ENCODE peak calls at places on chromosomes 7 and 10, in four cellular contexts. One of them, this sample, is unnamed.

GRCh38 chr10:71548494-71548846 is 151.8 kb downstream of the CDH23 start:
- DNase-seq in OCI-LY7: no peak
- DNase-seq in cardiac muscle cell: no peak
- DNase-seq in hepatocyte: peak; percentile 46
- DNase-seq in this sample: no peak

GRCh38 chr10:28600056-28600455 is 67.1 kb downstream of the WAC start:
- DNase-seq in cardiac muscle cell: no peak
- DNase-seq in OCI-LY7: no peak
- DNase-seq in hepatocyte: no peak
- DNase-seq in this sample: no peak

GRCh38 chr7:21261627-21262564 is 166.0 kb upstream of the SP4 start:
- DNase-seq in hepatocyte: peak; percentile 55
- DNase-seq in OCI-LY7: peak; percentile 44
- DNase-seq in cardiac muscle cell: peak; percentile 65
- DNase-seq in this sample: peak; percentile 52

GRCh38 chr10:111203615-111204014 is 126.8 kb downstream of the ADRA2A start:
- DNase-seq in hepatocyte: no peak
- DNase-seq in cardiac muscle cell: no peak
- DNase-seq in OCI-LY7: no peak
- DNase-seq in this sample: no peak

GRCh38 chr10:75889051-75889450 is 457.6 kb downstream of the LRMDA start:
- DNase-seq in cardiac muscle cell: no peak
- DNase-seq in hepatocyte: no peak
- DNase-seq in OCI-LY7: no peak
- DNase-seq in this sample: no peak

GRCh38 chr10:101467286-101467770 is 113.4 kb downstream of the BTRC start:
- DNase-seq in cardiac muscle cell: peak; percentile 79
- DNase-seq in hepatocyte: peak; percentile 79
- DNase-seq in OCI-LY7: peak; percentile 74
- DNase-seq in this sample: peak; percentile 18

GRCh38 chr10:71239946-71240795 is 27.8 kb downstream of the UNC5B start:
- DNase-seq in hepatocyte: no peak
- DNase-seq in cardiac muscle cell: no peak
- DNase-seq in OCI-LY7: peak; percentile 6
- DNase-seq in this sample: no peak

GRCh38 chr10:63383141-63383540 is 82.6 kb downstream of the JMJD1C start:
- DNase-seq in cardiac muscle cell: no peak
- DNase-seq in hepatocyte: no peak
- DNase-seq in OCI-LY7: no peak
- DNase-seq in this sample: no peak

GRCh38 chr7:21304836-21305235 is 123.0 kb upstream of the SP4 start:
- DNase-seq in cardiac muscle cell: peak; percentile 12
- DNase-seq in OCI-LY7: no peak
- DNase-seq in hepatocyte: no peak
- DNase-seq in this sample: no peak

GRCh38 chr10:96683065-96683464 is 37.2 kb downstream of the PIK3AP1 start:
- DNase-seq in cardiac muscle cell: no peak
- DNase-seq in hepatocyte: no peak
- DNase-seq in OCI-LY7: no peak
- DNase-seq in this sample: no peak

GRCh38 chr7:105673367-105674188 is 92.3 kb upstream of the EFCAB10 start:
- DNase-seq in hepatocyte: no peak
- DNase-seq in cardiac muscle cell: no peak
- DNase-seq in OCI-LY7: no peak
- DNase-seq in this sample: no peak

GRCh38 chr7:108330237-108330636 is 126.0 kb downstream of the NRCAM start:
- DNase-seq in OCI-LY7: no peak
- DNase-seq in cardiac muscle cell: no peak
- DNase-seq in hepatocyte: no peak
- DNase-seq in this sample: no peak

GRCh38 chr7:96337519-96337918 is 15.6 kb upstream of the SLC25A13 start:
- DNase-seq in cardiac muscle cell: no peak
- DNase-seq in OCI-LY7: no peak
- DNase-seq in hepatocyte: no peak
- DNase-seq in this sample: no peak

GRCh38 chr7:127885843-127886242 is 145.4 kb downstream of the LRRC4 start:
- DNase-seq in cardiac muscle cell: no peak
- DNase-seq in hepatocyte: peak; percentile 35
- DNase-seq in OCI-LY7: no peak
- DNase-seq in this sample: no peak

GRCh38 chr7:29189743-29190201 is 4.8 kb upstream of the CHN2 start:
- DNase-seq in cardiac muscle cell: peak; percentile 67
- DNase-seq in OCI-LY7: peak; percentile 22
- DNase-seq in hepatocyte: peak; percentile 83
- DNase-seq in this sample: peak; percentile 94

GRCh38 chr7:50284296-50284695 is 20.2 kb upstream of the IKZF1 start:
- DNase-seq in OCI-LY7: no peak
- DNase-seq in hepatocyte: no peak
- DNase-seq in cardiac muscle cell: no peak
- DNase-seq in this sample: no peak

GRCh38 chr7:1914743-1915142 is 244.7 kb downstream of the ELFN1 start:
- DNase-seq in cardiac muscle cell: no peak
- DNase-seq in OCI-LY7: no peak
- DNase-seq in hepatocyte: no peak
- DNase-seq in this sample: no peak

GRCh38 chr7:140719711-140720110 is 23.2 kb downstream of the NDUFB2 start:
- DNase-seq in OCI-LY7: no peak
- DNase-seq in hepatocyte: no peak
- DNase-seq in cardiac muscle cell: no peak
- DNase-seq in this sample: no peak

GRCh38 chr10:102815790-102816549 is 21.2 kb downstream of the CYP17A1 start:
- DNase-seq in cardiac muscle cell: no peak
- DNase-seq in OCI-LY7: peak; percentile 54
- DNase-seq in hepatocyte: no peak
- DNase-seq in this sample: no peak

GRCh38 chr7:30285531-30286284 is 1.3 kb downstream of the ZNRF2 start:
- DNase-seq in OCI-LY7: peak; percentile 79
- DNase-seq in cardiac muscle cell: peak; percentile 35
- DNase-seq in hepatocyte: peak; percentile 34
- DNase-seq in this sample: no peak

GRCh38 chr10:28137907-28138880 is 139.3 kb upstream of the ODAD2 start:
- DNase-seq in cardiac muscle cell: no peak
- DNase-seq in hepatocyte: no peak
- DNase-seq in OCI-LY7: no peak
- DNase-seq in this sample: no peak

GRCh38 chr7:30888783-30889182 is 22.9 kb upstream of the AQP1 start:
- DNase-seq in OCI-LY7: no peak
- DNase-seq in cardiac muscle cell: peak; percentile 39
- DNase-seq in hepatocyte: peak; percentile 55
- DNase-seq in this sample: no peak

GRCh38 chr10:132022241-132022640 is 40.5 kb upstream of the BNIP3 start:
- DNase-seq in hepatocyte: no peak
- DNase-seq in cardiac muscle cell: no peak
- DNase-seq in OCI-LY7: no peak
- DNase-seq in this sample: no peak

GRCh38 chr10:132019366-132019765 is 37.6 kb upstream of the BNIP3 start:
- DNase-seq in cardiac muscle cell: no peak
- DNase-seq in OCI-LY7: no peak
- DNase-seq in hepatocyte: no peak
- DNase-seq in this sample: no peak

GRCh38 chr10:132021504-132022143 is 39.9 kb upstream of the BNIP3 start:
- DNase-seq in cardiac muscle cell: no peak
- DNase-seq in OCI-LY7: no peak
- DNase-seq in hepatocyte: no peak
- DNase-seq in this sample: no peak

GRCh38 chr10:132020456-132020855 is 38.7 kb upstream of the BNIP3 start:
- DNase-seq in OCI-LY7: no peak
- DNase-seq in cardiac muscle cell: no peak
- DNase-seq in hepatocyte: no peak
- DNase-seq in this sample: no peak

DNA sequence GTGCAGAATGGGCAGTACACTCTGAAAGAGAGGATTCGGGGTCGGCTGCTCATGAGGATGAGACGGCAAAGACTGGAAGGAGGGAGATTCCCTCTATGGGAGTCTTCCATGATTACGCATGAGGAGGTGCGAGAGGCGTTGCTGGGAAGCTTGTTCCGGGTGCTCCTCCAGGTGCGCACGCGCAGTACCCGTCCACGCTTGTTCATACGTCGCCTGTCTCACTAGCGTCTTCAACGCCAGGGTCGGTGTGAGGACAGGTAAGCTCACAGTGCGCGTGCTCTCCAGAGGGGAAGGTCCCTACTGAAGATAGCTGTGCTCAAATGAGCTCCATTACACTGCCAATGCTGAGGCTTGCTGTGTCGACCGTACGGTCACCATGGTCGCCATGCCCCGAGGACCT is 39.3 kb upstream of the BNIP3 start:
- DNase-seq in cardiac muscle cell: no peak
- DNase-seq in hepatocyte: no peak
- DNase-seq in OCI-LY7: no peak
- DNase-seq in this sample: no peak
- H3K27ac ChIP-seq in cardiac muscle cell: no peak overlapping the region
- H3K27ac ChIP-seq in hepatocyte: no peak overlapping the region
- H3K27ac ChIP-seq in OCI-LY7: no peak overlapping the region
- H3K27ac ChIP-seq in this sample: no peak overlapping the region

GRCh38 chr7:148986737-148987009 is 41.6 kb downstream of the PDIA4 start:
- DNase-seq in OCI-LY7: no peak
- DNase-seq in hepatocyte: no peak
- DNase-seq in cardiac muscle cell: no peak
- DNase-seq in this sample: no peak
- H3K4me3 ChIP-seq in OCI-LY7: peak overlapping the region; percentile 87
- H3K4me3 ChIP-seq in hepatocyte: peak overlapping the region; percentile 58
- H3K4me3 ChIP-seq in cardiac muscle cell: peak overlapping the region; percentile 64
- H3K4me3 ChIP-seq in this sample: no peak overlapping the region

GRCh38 chr10:109987413-109987812 is 20.4 kb upstream of the ADD3 start:
- DNase-seq in OCI-LY7: no peak
- DNase-seq in hepatocyte: peak; percentile 26
- DNase-seq in cardiac muscle cell: no peak
- DNase-seq in this sample: no peak

GRCh38 chr10:109987828-109988227 is 20.0 kb upstream of the ADD3 start:
- DNase-seq in cardiac muscle cell: no peak
- DNase-seq in OCI-LY7: no peak
- DNase-seq in hepatocyte: no peak
- DNase-seq in this sample: no peak

GRCh38 chr10:109984013-109984412 is 23.8 kb upstream of the ADD3 start:
- DNase-seq in cardiac muscle cell: no peak
- DNase-seq in OCI-LY7: no peak
- DNase-seq in hepatocyte: no peak
- DNase-seq in this sample: no peak

GRCh38 chr10:109992485-109992884 is 15.3 kb upstream of the ADD3 start:
- DNase-seq in OCI-LY7: no peak
- DNase-seq in cardiac muscle cell: no peak
- DNase-seq in hepatocyte: peak; percentile 36
- DNase-seq in this sample: no peak

DNA sequence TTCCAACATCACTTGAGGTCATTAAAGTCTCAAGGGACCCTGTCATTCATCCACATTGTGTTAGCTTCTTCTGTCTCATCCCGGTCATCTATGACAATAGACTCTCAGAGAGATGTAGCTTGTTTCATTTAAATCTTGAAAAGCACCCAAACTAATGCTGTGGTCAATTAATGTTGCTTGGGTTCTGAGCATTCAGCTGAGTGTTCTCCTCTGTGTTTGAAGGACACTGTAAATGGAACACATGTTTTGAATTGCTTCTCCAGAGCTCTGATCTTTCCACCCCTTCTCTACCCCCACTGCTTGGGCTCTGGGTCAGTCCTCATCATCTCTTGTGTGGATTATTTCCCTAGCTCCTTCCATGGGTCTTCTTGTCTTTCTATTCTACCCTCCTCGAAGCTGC is 19.6 kb upstream of the ADD3 start:
- DNase-seq in hepatocyte: no peak
- DNase-seq in OCI-LY7: no peak
- DNase-seq in cardiac muscle cell: no peak
- DNase-seq in this sample: no peak
- H3K4me1 ChIP-seq in hepatocyte: peaks cover 18% of the 10 kb centered on the region
- H3K4me1 ChIP-seq in OCI-LY7: no peaks in the 10 kb centered on the region
- H3K4me1 ChIP-seq in cardiac muscle cell: no peaks in the 10 kb centered on the region
- H3K4me1 ChIP-seq in this sample: no peaks in the 10 kb centered on the region

DNA sequence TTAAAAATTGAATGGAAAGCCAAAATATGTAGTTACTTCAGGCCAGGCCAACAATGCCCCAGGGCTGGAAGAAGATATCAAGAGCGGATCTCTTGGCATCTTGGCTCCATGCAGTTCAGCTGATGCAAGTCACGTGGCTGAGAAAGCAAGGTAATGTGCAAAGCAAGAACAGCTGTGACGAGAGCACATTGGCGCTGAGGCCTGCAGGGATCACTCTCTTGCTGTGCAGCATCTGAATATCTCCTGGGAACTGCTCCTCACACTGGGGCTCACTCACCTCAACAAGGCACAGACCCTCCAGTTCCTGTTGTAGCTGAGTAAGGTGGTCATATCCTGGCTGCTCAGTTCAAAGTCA is 14.0 kb downstream of the AKR1B1 start:
- DNase-seq in cardiac muscle cell: no peak
- DNase-seq in OCI-LY7: no peak
- DNase-seq in hepatocyte: no peak
- DNase-seq in this sample: no peak
- H3K27ac ChIP-seq in cardiac muscle cell: no peak overlapping the region
- H3K27ac ChIP-seq in OCI-LY7: no peak overlapping the region
- H3K27ac ChIP-seq in hepatocyte: no peak overlapping the region
- H3K27ac ChIP-seq in this sample: no peak overlapping the region

DNA sequence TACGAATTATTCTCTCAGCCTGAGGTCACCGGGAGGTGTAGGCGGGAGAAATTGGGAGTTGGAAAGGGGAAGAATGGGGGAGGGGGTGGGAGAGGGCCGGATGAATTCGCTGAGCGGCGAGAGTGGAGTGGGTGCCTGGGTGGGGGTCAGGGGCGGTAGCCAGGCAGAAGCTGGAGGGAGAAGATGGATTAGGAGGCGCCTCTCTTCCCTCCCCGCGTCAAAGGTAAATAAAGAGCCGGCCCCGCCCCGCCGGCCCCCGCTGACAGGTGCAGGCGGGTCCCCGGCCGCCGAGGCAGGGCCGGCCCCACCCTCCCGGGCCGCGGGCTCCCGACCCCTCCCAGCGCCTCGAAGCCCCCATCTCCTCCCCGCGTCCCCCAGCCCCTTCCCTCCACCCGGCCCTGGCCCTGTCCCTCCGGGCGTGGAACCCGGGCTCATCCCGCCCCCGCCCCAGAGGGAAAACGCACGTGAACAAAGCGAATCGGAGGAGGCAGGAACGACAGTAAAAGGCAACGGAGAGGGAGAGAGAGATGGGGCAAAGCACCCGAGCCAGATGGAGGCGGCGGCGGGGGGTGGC is 874 bp downstream of the FAM131B start:
- DNase-seq in OCI-LY7: no peak
- DNase-seq in hepatocyte: no peak
- DNase-seq in cardiac muscle cell: no peak
- DNase-seq in this sample: no peak
- H3K4me3 ChIP-seq in OCI-LY7: no peak overlapping the region
- H3K4me3 ChIP-seq in hepatocyte: peak overlapping the region; percentile 39
- H3K4me3 ChIP-seq in cardiac muscle cell: peak overlapping the region; percentile 54
- H3K4me3 ChIP-seq in this sample: peak overlapping the region; percentile 84

DNA sequence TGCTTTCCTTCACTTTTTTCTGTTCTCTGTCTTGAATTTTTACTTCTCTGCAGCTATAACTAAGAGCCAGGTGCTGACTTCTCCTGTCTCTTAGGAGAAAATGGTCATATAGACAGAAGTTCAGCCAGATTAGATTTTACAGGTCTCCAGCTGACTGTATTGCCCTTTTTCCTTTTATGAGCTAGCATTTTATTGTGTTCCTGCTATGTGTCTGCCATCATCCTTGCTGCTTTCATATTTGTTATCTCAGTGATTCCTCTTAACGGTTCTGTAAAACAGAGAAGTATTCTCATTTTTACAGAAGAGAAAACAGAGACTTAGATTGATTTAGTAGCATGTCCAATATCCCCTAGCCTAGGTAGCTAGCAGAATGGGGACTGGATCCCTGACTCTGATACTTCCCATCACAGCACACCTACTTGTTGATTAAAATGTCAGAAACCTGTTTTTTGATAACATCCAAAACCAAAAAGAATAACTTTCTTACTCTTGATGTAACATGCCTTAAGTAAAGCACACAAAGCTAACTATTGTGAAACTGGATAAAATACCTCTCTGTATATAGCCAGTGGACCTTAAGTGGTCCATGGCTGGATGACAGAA is 5.2 kb downstream of the KAT6B start:
- DNase-seq in OCI-LY7: no peak
- DNase-seq in hepatocyte: no peak
- DNase-seq in cardiac muscle cell: no peak
- DNase-seq in this sample: no peak
- H3K4me1 ChIP-seq in OCI-LY7: peaks cover 17% of the 10 kb centered on the region
- H3K4me1 ChIP-seq in hepatocyte: peaks cover 16% of the 10 kb centered on the region
- H3K4me1 ChIP-seq in cardiac muscle cell: no peaks in the 10 kb centered on the region
- H3K4me1 ChIP-seq in this sample: no peaks in the 10 kb centered on the region

This sample was measured in iPS DF 6.9.